ENCODE peak calls at places on chromosomes 2 and 18, in six cellular contexts. Q is esophagus squamous epithelium, R is neural progenitor cell, I is sigmoid colon, B is T-helper 2 cell, P is HT-29. L is an unnamed sample.

GRCh38 chr2:85886585-85886984 is 2.2 kb downstream of the ST3GAL5 start:
- DNase-seq in Q (no peak), R (no peak), I (peak; percentile 91), B (no peak), P (peak; percentile 3), L (peak; percentile 76)

GRCh38 chr2:32271063-32271462 is 6.4 kb upstream of the NLRC4 start:
- DNase-seq in Q (no peak), R (no peak), I (no peak), B (no peak), P (no peak), L (no peak)

GRCh38 chr2:165007162-165007744 is 51.9 kb upstream of the SLC38A11 start:
- DNase-seq in Q (no peak), R (no peak), I (no peak), B (no peak), P (peak; percentile 23), L (no peak)

GRCh38 chr2:102703748-102704147 is 58.1 kb upstream of the TMEM182 start:
- DNase-seq in Q (no peak), R (peak; percentile 31), I (no peak), B (peak; percentile 7), P (peak; percentile 69), L (peak; percentile 35)

GRCh38 chr18:10201655-10202054 is 252.8 kb upstream of the APCDD1 start:
- DNase-seq in Q (no peak), R (no peak), I (no peak), B (no peak), P (no peak), L (no peak)

GRCh38 chr2:126976721-126977328 is 78.1 kb downstream of the TEX51 start:
- DNase-seq in Q (no peak), R (peak; percentile 10), I (no peak), B (no peak), P (no peak), L (no peak)

GRCh38 chr18:13430663-13431062 is 212.1 kb downstream of the LDLRAD4 start:
- DNase-seq in Q (no peak), R (no peak), I (peak; percentile 20), B (no peak), P (no peak), L (no peak)

GRCh38 chr2:55164534-55165104 is 67.5 kb downstream of the CLHC1 start:
- DNase-seq in Q (no peak), R (no peak), I (no peak), B (no peak), P (no peak), L (no peak)

GRCh38 chr2:238596571-238597551 is 170.1 kb downstream of the ASB1 start:
- DNase-seq in Q (no peak), R (no peak), I (peak; percentile 93), B (no peak), P (peak; percentile 72), L (peak; percentile 97)

GRCh38 chr18:5894613-5895299 is 566 bp downstream of the TMEM200C start:
- DNase-seq in Q (no peak), R (peak; percentile 62), I (peak; percentile 59), B (peak; percentile 13), P (no peak), L (no peak)

GRCh38 chr2:127681288-127681771 is 6.0 kb upstream of the LIMS2 start:
- DNase-seq in Q (no peak), R (no peak), I (peak; percentile 90), B (no peak), P (peak; percentile 12), L (no peak)

GRCh38 chr2:240589850-240590525 is 3.5 kb downstream of the CAPN10 start:
- DNase-seq in Q (no peak), R (no peak), I (peak; percentile 38), B (no peak), P (no peak), L (no peak)

GRCh38 chr2:191200910-191201309 is 44.3 kb upstream of the MYO1B start:
- DNase-seq in Q (no peak), R (no peak), I (no peak), B (no peak), P (no peak), L (no peak)

GRCh38 chr2:242011516-242011915 is 142.0 kb downstream of the RTP5 start:
- DNase-seq in Q (no peak), R (no peak), I (peak; percentile 58), B (no peak), P (no peak), L (no peak)

GRCh38 chr2:184681642-184682321 is 83.5 kb downstream of the ZNF804A start:
- DNase-seq in Q (no peak), R (no peak), I (no peak), B (no peak), P (no peak), L (no peak)

GRCh38 chr2:6103949-6104348 is 411.8 kb downstream of the SOX11 start:
- DNase-seq in Q (no peak), R (no peak), I (no peak), B (no peak), P (peak; percentile 38), L (peak; percentile 4)

GRCh38 chr2:176189666-176190641 is 1.5 kb downstream of the HOXD1 start:
- DNase-seq in Q (no peak), R (peak; percentile 38), I (no peak), B (no peak), P (no peak), L (no peak)

L was measured in MCF 10A.